ENCODE peak calls at places on chromosome 12, in five cellular contexts. V, A, K, D and B are unnamed samples.

GRCh38 chr12:57809425-57809824 is 9.1 kb downstream of the AVIL start:
- DNase-seq in V (no peak), D (no peak), K (no peak), A (no peak), B (no peak)

GRCh38 chr12:131592972-131593371 is 117.9 kb upstream of the SFSWAP start:
- DNase-seq in D (no peak), A (no peak), V (no peak), K (no peak), B (no peak)

GRCh38 chr12:7110661-7111060 is 1.6 kb upstream of the C1RL start:
- DNase-seq in D (no peak), V (no peak), K (no peak), A (no peak), B (no peak)

GRCh38 chr12:25875661-25876060 is 82.8 kb upstream of the RASSF8 start:
- DNase-seq in K (no peak), D (no peak), V (no peak), A (no peak), B (no peak)

GRCh38 chr12:91627225-91627624 is 444.6 kb upstream of the DCN start:
- DNase-seq in D (no peak), K (no peak), A (no peak), V (no peak), B (no peak)

GRCh38 chr12:92432724-92433281 is 270.0 kb upstream of the PLEKHG7 start:
- DNase-seq in D (no peak), A (no peak), V (no peak), K (no peak), B (no peak)

GRCh38 chr12:125983094-125983783 is 918.0 kb downstream of the AACS start:
- DNase-seq in D (no peak), K (no peak), V (no peak), A (peak), B (no peak)

GRCh38 chr12:94550964-94551363 is 91.3 kb upstream of the CEP83 start:
- DNase-seq in A (no peak), K (no peak), V (no peak), D (no peak), B (no peak)

GRCh38 chr12:100554608-100555077 is 18.8 kb upstream of the GAS2L3 start:
- DNase-seq in D (no peak), V (no peak), K (no peak), A (no peak), B (peak)

GRCh38 chr12:65655074-65655493 is 169.2 kb upstream of the HMGA2 start:
- DNase-seq in D (no peak), K (no peak), V (no peak), A (no peak), B (no peak)

GRCh38 chr12:74171478-74171909 is 366.1 kb upstream of the ATXN7L3B start:
- DNase-seq in K (no peak), V (no peak), D (no peak), A (no peak), B (no peak)

GRCh38 chr12:15334225-15334624 is 11.9 kb downstream of the PTPRO start:
- DNase-seq in K (no peak), A (no peak), D (no peak), V (no peak), B (no peak)

GRCh38 chr12:66210840-66211239 is 21.8 kb downstream of the IRAK3 start:
- DNase-seq in V (no peak), D (no peak), A (no peak), K (no peak), B (no peak)

GRCh38 chr12:65533177-65533883 is 254.8 kb downstream of the MSRB3 start:
- DNase-seq in K (no peak), A (no peak), D (no peak), V (no peak), B (peak)

GRCh38 chr12:122243965-122244364 is 18.1 kb upstream of the DIABLO start:
- DNase-seq in A (no peak), D (no peak), V (no peak), K (no peak), B (no peak)

GRCh38 chr12:46744256-46744655 is 81.5 kb downstream of the SLC38A4 start:
- DNase-seq in D (no peak), A (no peak), K (no peak), V (no peak), B (no peak)
- H3K4me3 ChIP-seq in D (no peak), A (no peak), K (no peak), V (no peak), B (no peak)

GRCh38 chr12:118655588-118655987 is 279.2 kb downstream of the SUDS3 start:
- DNase-seq in V (no peak), A (no peak), D (no peak), K (no peak), B (no peak)
- H3K27ac ChIP-seq in V (no peak), A (no peak), D (no peak), K (no peak), B (no peak)

DNA sequence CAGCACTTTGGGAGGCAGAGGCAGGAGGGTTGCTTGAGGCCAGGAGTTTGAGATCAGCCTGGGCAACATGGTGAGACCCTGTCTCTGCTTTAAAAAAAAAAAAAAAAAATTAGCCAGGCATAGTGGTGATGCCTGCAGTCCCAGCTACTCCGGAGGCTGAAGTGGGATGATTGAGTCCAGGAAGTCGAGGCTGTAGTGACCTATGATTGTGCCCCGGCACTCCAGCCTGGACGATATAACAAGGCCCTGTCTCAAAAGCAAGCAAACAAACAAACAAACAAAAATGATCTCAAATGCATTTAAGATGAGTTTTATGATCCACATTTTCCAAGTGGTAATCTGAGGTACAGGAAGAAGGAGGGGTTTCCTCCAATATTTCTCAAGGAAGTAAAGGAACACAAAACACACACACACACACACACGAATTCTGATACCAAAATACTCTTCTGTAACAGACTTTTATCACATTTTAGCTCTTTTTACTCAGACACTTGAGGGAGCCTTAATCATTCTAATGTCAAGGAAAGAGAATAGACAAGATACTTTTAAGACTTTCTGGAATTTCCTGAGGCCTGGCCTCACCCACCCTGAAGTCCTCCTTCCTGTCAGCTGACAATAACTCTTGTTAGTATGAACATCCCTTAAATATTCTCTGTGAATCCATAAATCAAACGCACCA is 44.4 kb upstream of the CERS5 start:
- DNase-seq in A (no peak), V (no peak), K (no peak), D (no peak), B (no peak)
- H3K4me3 ChIP-seq in A (no peak), V (no peak), K (no peak), D (no peak), B (no peak)

GRCh38 chr12:117044311-117044710 is 54.9 kb downstream of the TESC start:
- DNase-seq in K (no peak), D (no peak), V (no peak), A (no peak), B (no peak)
- H3K27ac ChIP-seq in K (no peak), D (no peak), V (no peak), A (no peak), B (no peak)